ENCODE peak calls at places on chromosomes 7 and 10, in ten cellular contexts. One of them, this sample, is unnamed.

GRCh38 chr10:12388671-12389070 is 39.3 kb downstream of the CAMK1D start:
- DNase-seq in CD8-positive, alpha-beta T cell: no peak
- DNase-seq in tibial artery: no peak
- DNase-seq in mammary epithelial cell: no peak
- DNase-seq in stomach: no peak
- DNase-seq in PC-3: no peak
- DNase-seq in brain microvascular endothelial cell: no peak
- DNase-seq in pancreas: no peak
- DNase-seq in esophagus muscularis mucosa: no peak
- DNase-seq in AG04450: no peak
- DNase-seq in this sample: no peak

GRCh38 chr10:61904711-61905445 is 3.4 kb downstream of the ARID5B start:
- DNase-seq in CD8-positive, alpha-beta T cell: no peak
- DNase-seq in tibial artery: no peak
- DNase-seq in mammary epithelial cell: peak
- DNase-seq in stomach: no peak
- DNase-seq in PC-3: peak
- DNase-seq in brain microvascular endothelial cell: peak
- DNase-seq in pancreas: peak
- DNase-seq in esophagus muscularis mucosa: no peak
- DNase-seq in AG04450: no peak
- DNase-seq in this sample: peak

GRCh38 chr10:132434405-132435005 is 37.5 kb downstream of the PWWP2B start:
- DNase-seq in CD8-positive, alpha-beta T cell: peak
- DNase-seq in tibial artery: peak
- DNase-seq in mammary epithelial cell: no peak
- DNase-seq in stomach: no peak
- DNase-seq in PC-3: peak
- DNase-seq in brain microvascular endothelial cell: no peak
- DNase-seq in pancreas: no peak
- DNase-seq in esophagus muscularis mucosa: no peak
- DNase-seq in AG04450: no peak
- DNase-seq in this sample: peak

GRCh38 chr7:73999664-74000420 is 28.1 kb upstream of the ELN start:
- DNase-seq in CD8-positive, alpha-beta T cell: no peak
- DNase-seq in tibial artery: peak
- DNase-seq in mammary epithelial cell: no peak
- DNase-seq in stomach: peak
- DNase-seq in PC-3: no peak
- DNase-seq in brain microvascular endothelial cell: peak
- DNase-seq in pancreas: peak
- DNase-seq in esophagus muscularis mucosa: no peak
- DNase-seq in AG04450: peak
- DNase-seq in this sample: no peak

GRCh38 chr7:155295511-155295910 is 2.2 kb upstream of the INSIG1 start:
- DNase-seq in CD8-positive, alpha-beta T cell: peak
- DNase-seq in tibial artery: no peak
- DNase-seq in mammary epithelial cell: no peak
- DNase-seq in stomach: no peak
- DNase-seq in PC-3: no peak
- DNase-seq in brain microvascular endothelial cell: no peak
- DNase-seq in pancreas: no peak
- DNase-seq in esophagus muscularis mucosa: no peak
- DNase-seq in AG04450: no peak
- DNase-seq in this sample: no peak

GRCh38 chr10:12228851-12229250 is 32.9 kb downstream of the CDC123 start:
- DNase-seq in CD8-positive, alpha-beta T cell: no peak
- DNase-seq in tibial artery: no peak
- DNase-seq in mammary epithelial cell: no peak
- DNase-seq in stomach: no peak
- DNase-seq in PC-3: no peak
- DNase-seq in brain microvascular endothelial cell: no peak
- DNase-seq in pancreas: no peak
- DNase-seq in esophagus muscularis mucosa: no peak
- DNase-seq in AG04450: no peak
- DNase-seq in this sample: no peak

GRCh38 chr7:149686001-149686400 is 87.4 kb downstream of the ZNF467 start:
- DNase-seq in CD8-positive, alpha-beta T cell: no peak
- DNase-seq in tibial artery: no peak
- DNase-seq in mammary epithelial cell: no peak
- DNase-seq in stomach: no peak
- DNase-seq in PC-3: no peak
- DNase-seq in brain microvascular endothelial cell: peak
- DNase-seq in pancreas: no peak
- DNase-seq in esophagus muscularis mucosa: no peak
- DNase-seq in AG04450: no peak
- DNase-seq in this sample: no peak

GRCh38 chr10:129774082-129774735 is 189.9 kb downstream of the EBF3 start:
- DNase-seq in CD8-positive, alpha-beta T cell: peak
- DNase-seq in tibial artery: peak
- DNase-seq in mammary epithelial cell: no peak
- DNase-seq in stomach: peak
- DNase-seq in PC-3: no peak
- DNase-seq in brain microvascular endothelial cell: no peak
- DNase-seq in pancreas: no peak
- DNase-seq in esophagus muscularis mucosa: peak
- DNase-seq in AG04450: no peak
- DNase-seq in this sample: no peak

GRCh38 chr10:24706479-24707118 is 17.1 kb downstream of the ARHGAP21 start:
- DNase-seq in CD8-positive, alpha-beta T cell: no peak
- DNase-seq in tibial artery: peak
- DNase-seq in mammary epithelial cell: peak
- DNase-seq in stomach: no peak
- DNase-seq in PC-3: peak
- DNase-seq in brain microvascular endothelial cell: peak
- DNase-seq in pancreas: peak
- DNase-seq in esophagus muscularis mucosa: no peak
- DNase-seq in AG04450: peak
- DNase-seq in this sample: no peak

GRCh38 chr7:2928613-2929311 is 84.7 kb upstream of the GNA12 start:
- DNase-seq in CD8-positive, alpha-beta T cell: no peak
- DNase-seq in tibial artery: no peak
- DNase-seq in mammary epithelial cell: no peak
- DNase-seq in stomach: no peak
- DNase-seq in PC-3: no peak
- DNase-seq in brain microvascular endothelial cell: no peak
- DNase-seq in pancreas: no peak
- DNase-seq in esophagus muscularis mucosa: no peak
- DNase-seq in AG04450: no peak
- DNase-seq in this sample: no peak

GRCh38 chr7:88289505-88290129 is 17.1 kb downstream of the STEAP4 start:
- DNase-seq in CD8-positive, alpha-beta T cell: no peak
- DNase-seq in tibial artery: no peak
- DNase-seq in mammary epithelial cell: peak
- DNase-seq in stomach: no peak
- DNase-seq in PC-3: peak
- DNase-seq in brain microvascular endothelial cell: peak
- DNase-seq in pancreas: no peak
- DNase-seq in esophagus muscularis mucosa: no peak
- DNase-seq in AG04450: no peak
- DNase-seq in this sample: no peak

GRCh38 chr7:15829689-15830088 is 143.2 kb upstream of the MEOX2 start:
- DNase-seq in CD8-positive, alpha-beta T cell: no peak
- DNase-seq in tibial artery: peak
- DNase-seq in mammary epithelial cell: no peak
- DNase-seq in stomach: no peak
- DNase-seq in PC-3: no peak
- DNase-seq in brain microvascular endothelial cell: no peak
- DNase-seq in pancreas: no peak
- DNase-seq in esophagus muscularis mucosa: no peak
- DNase-seq in AG04450: no peak
- DNase-seq in this sample: no peak

GRCh38 chr7:64308019-64308275 is 5.8 kb upstream of the ZNF736 start:
- DNase-seq in CD8-positive, alpha-beta T cell: no peak
- DNase-seq in tibial artery: no peak
- DNase-seq in mammary epithelial cell: no peak
- DNase-seq in stomach: no peak
- DNase-seq in PC-3: no peak
- DNase-seq in brain microvascular endothelial cell: no peak
- DNase-seq in pancreas: no peak
- DNase-seq in esophagus muscularis mucosa: no peak
- DNase-seq in AG04450: no peak
- DNase-seq in this sample: no peak
- H3K4me3 ChIP-seq in CD8-positive, alpha-beta T cell: peak
- H3K4me3 ChIP-seq in tibial artery: peak
- H3K4me3 ChIP-seq in mammary epithelial cell: no peak
- H3K4me3 ChIP-seq in stomach: peak
- H3K4me3 ChIP-seq in PC-3: no peak
- H3K4me3 ChIP-seq in brain microvascular endothelial cell: no peak
- H3K4me3 ChIP-seq in pancreas: peak
- H3K4me3 ChIP-seq in esophagus muscularis mucosa: peak
- H3K4me3 ChIP-seq in AG04450: peak
- H3K4me3 ChIP-seq in this sample: peak

GRCh38 chr7:142528608-142529408 is 220.5 kb upstream of the PRSS1 start:
- DNase-seq in CD8-positive, alpha-beta T cell: no peak
- DNase-seq in tibial artery: no peak
- DNase-seq in mammary epithelial cell: no peak
- DNase-seq in stomach: no peak
- DNase-seq in PC-3: no peak
- DNase-seq in brain microvascular endothelial cell: no peak
- DNase-seq in pancreas: no peak
- DNase-seq in esophagus muscularis mucosa: peak
- DNase-seq in AG04450: no peak
- DNase-seq in this sample: no peak
- TF ChIP-seq CTCF in CD8-positive, alpha-beta T cell: no peak
- TF ChIP-seq CTCF in tibial artery: no peak
- TF ChIP-seq CTCF in mammary epithelial cell: no peak
- TF ChIP-seq CTCF in stomach: no peak
- TF ChIP-seq CTCF in PC-3: no peak
- TF ChIP-seq CTCF in brain microvascular endothelial cell: peak
- TF ChIP-seq CTCF in pancreas: no peak
- TF ChIP-seq CTCF in esophagus muscularis mucosa: no peak
- TF ChIP-seq CTCF in AG04450: no peak
- TF ChIP-seq CTCF in this sample: no peak

DNA sequence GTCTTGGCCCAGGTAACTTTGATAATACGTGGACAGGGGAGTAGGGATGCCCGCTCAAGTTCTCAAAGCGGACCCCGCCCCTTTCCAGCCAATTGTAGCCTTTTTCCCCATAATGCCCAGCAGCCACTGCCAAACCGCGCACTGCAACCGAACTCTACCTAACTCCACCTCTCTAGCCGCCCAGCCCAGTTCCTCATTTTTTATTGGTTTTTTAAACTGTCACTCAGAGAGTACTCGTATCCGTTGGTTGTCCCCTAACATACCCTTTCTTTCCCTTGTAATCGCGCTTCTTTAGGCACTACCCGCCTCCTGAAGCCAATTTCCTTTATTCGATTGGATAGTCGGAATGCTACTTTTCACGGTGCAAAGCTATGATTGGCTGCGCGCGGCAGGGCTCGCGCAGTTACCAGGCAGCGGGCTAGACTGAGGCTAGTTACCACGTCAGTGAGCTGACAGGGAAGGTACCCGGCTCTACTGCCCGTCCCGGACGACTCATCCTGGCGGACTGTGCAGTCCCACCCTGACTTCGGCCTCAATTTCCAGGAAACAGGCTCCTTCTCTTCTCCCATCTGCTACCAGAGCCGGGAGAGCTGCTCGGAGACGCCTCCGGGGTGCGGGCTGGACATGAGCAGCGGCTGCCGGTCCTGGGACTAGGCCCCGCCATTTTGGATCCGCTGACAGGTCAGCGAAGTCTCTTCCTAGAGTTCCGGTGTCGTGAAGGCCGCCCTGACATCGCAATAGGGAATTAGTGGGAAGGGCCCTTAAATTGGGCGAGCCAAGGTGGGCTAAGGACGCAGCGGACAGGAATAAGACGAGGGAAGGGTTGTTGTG is at the start of gene GBF1:
- DNase-seq in CD8-positive, alpha-beta T cell: peak
- DNase-seq in tibial artery: peak
- DNase-seq in mammary epithelial cell: peak
- DNase-seq in stomach: peak
- DNase-seq in PC-3: peak
- DNase-seq in brain microvascular endothelial cell: peak
- DNase-seq in pancreas: peak
- DNase-seq in esophagus muscularis mucosa: peak
- DNase-seq in AG04450: peak
- DNase-seq in this sample: peak
- H3K27ac ChIP-seq in CD8-positive, alpha-beta T cell: peak
- H3K27ac ChIP-seq in tibial artery: peak
- H3K27ac ChIP-seq in mammary epithelial cell: peak
- H3K27ac ChIP-seq in stomach: peak
- H3K27ac ChIP-seq in PC-3: peak
- H3K27ac ChIP-seq in brain microvascular endothelial cell: peak
- H3K27ac ChIP-seq in pancreas: peak
- H3K27ac ChIP-seq in esophagus muscularis mucosa: peak
- H3K27ac ChIP-seq in AG04450: peak
- H3K27ac ChIP-seq in this sample: peak

GRCh38 chr7:129074361-129074871 is 19.5 kb upstream of the TNPO3 start:
- DNase-seq in CD8-positive, alpha-beta T cell: no peak
- DNase-seq in tibial artery: no peak
- DNase-seq in mammary epithelial cell: no peak
- DNase-seq in stomach: no peak
- DNase-seq in PC-3: no peak
- DNase-seq in brain microvascular endothelial cell: no peak
- DNase-seq in pancreas: no peak
- DNase-seq in esophagus muscularis mucosa: no peak
- DNase-seq in AG04450: no peak
- DNase-seq in this sample: no peak

GRCh38 chr7:129073204-129073603 is 18.3 kb upstream of the TNPO3 start:
- DNase-seq in CD8-positive, alpha-beta T cell: no peak
- DNase-seq in tibial artery: no peak
- DNase-seq in mammary epithelial cell: no peak
- DNase-seq in stomach: no peak
- DNase-seq in PC-3: no peak
- DNase-seq in brain microvascular endothelial cell: no peak
- DNase-seq in pancreas: no peak
- DNase-seq in esophagus muscularis mucosa: no peak
- DNase-seq in AG04450: no peak
- DNase-seq in this sample: no peak

GRCh38 chr7:129076886-129077285 is 22.0 kb upstream of the TNPO3 start:
- DNase-seq in CD8-positive, alpha-beta T cell: no peak
- DNase-seq in tibial artery: no peak
- DNase-seq in mammary epithelial cell: no peak
- DNase-seq in stomach: no peak
- DNase-seq in PC-3: no peak
- DNase-seq in brain microvascular endothelial cell: no peak
- DNase-seq in pancreas: no peak
- DNase-seq in esophagus muscularis mucosa: no peak
- DNase-seq in AG04450: no peak
- DNase-seq in this sample: no peak

GRCh38 chr7:129073738-129074137 is 18.8 kb upstream of the TNPO3 start:
- DNase-seq in CD8-positive, alpha-beta T cell: no peak
- DNase-seq in tibial artery: no peak
- DNase-seq in mammary epithelial cell: no peak
- DNase-seq in stomach: no peak
- DNase-seq in PC-3: no peak
- DNase-seq in brain microvascular endothelial cell: no peak
- DNase-seq in pancreas: no peak
- DNase-seq in esophagus muscularis mucosa: no peak
- DNase-seq in AG04450: no peak
- DNase-seq in this sample: no peak

GRCh38 chr7:129074994-129075393 is 20.1 kb upstream of the TNPO3 start:
- DNase-seq in CD8-positive, alpha-beta T cell: no peak
- DNase-seq in tibial artery: no peak
- DNase-seq in mammary epithelial cell: no peak
- DNase-seq in stomach: no peak
- DNase-seq in PC-3: no peak
- DNase-seq in brain microvascular endothelial cell: no peak
- DNase-seq in pancreas: no peak
- DNase-seq in esophagus muscularis mucosa: no peak
- DNase-seq in AG04450: no peak
- DNase-seq in this sample: no peak
- H3K4me3 ChIP-seq in CD8-positive, alpha-beta T cell: no peak
- H3K4me3 ChIP-seq in tibial artery: no peak
- H3K4me3 ChIP-seq in mammary epithelial cell: no peak
- H3K4me3 ChIP-seq in stomach: no peak
- H3K4me3 ChIP-seq in PC-3: no peak
- H3K4me3 ChIP-seq in brain microvascular endothelial cell: no peak
- H3K4me3 ChIP-seq in pancreas: no peak
- H3K4me3 ChIP-seq in esophagus muscularis mucosa: no peak
- H3K4me3 ChIP-seq in AG04450: no peak
- H3K4me3 ChIP-seq in this sample: no peak